ENCODE peak calls at places on chromosome 1, in six cellular contexts. D is IMR-90, U is H9, K is neuronal stem cell, Y is H1, H is mesenchymal stem cell. P is an unnamed sample.

GRCh38 chr1:27521336-27522147 is 31.6 kb upstream of the WASF2 start:
- DNase-seq in K (no peak), D (no peak), H (no peak), Y (no peak), U (no peak), P (no peak)

GRCh38 chr1:202010042-202011015 is at the start of gene ELF3:
- DNase-seq in K (peak; percentile 85), U (peak; percentile 98), Y (peak; percentile 90), D (no peak), H (no peak), P (peak; percentile 99)

GRCh38 chr1:2208309-2209239 is 14.0 kb upstream of the FAAP20 start:
- DNase-seq in D (peak; percentile 88), Y (no peak), K (no peak), H (peak; percentile 48), U (no peak), P (no peak)

GRCh38 chr1:64572222-64572900 is 102.4 kb downstream of the CACHD1 start:
- DNase-seq in K (no peak), H (no peak), D (no peak), U (peak; percentile 56), Y (no peak), P (no peak)

GRCh38 chr1:78329475-78329874 is 161.3 kb upstream of the PTGFR start:
- DNase-seq in D (no peak), K (no peak), Y (no peak), U (no peak), H (no peak), P (peak; percentile 13)

GRCh38 chr1:99645699-99646531 is at the start of gene PALMD:
- DNase-seq in U (peak; percentile 32), K (no peak), H (peak; percentile 56), Y (no peak), D (peak; percentile 15), P (peak; percentile 39)

GRCh38 chr1:208254862-208255261 is 10.7 kb upstream of the PLXNA2 start:
- DNase-seq in K (no peak), Y (no peak), U (no peak), D (peak; percentile 52), H (peak; percentile 45), P (no peak)

GRCh38 chr1:42420911-42421585 is 34.8 kb downstream of the ZMYND12 start:
- DNase-seq in U (no peak), D (peak; percentile 79), Y (no peak), H (peak; percentile 29), K (no peak), P (no peak)

DNA sequence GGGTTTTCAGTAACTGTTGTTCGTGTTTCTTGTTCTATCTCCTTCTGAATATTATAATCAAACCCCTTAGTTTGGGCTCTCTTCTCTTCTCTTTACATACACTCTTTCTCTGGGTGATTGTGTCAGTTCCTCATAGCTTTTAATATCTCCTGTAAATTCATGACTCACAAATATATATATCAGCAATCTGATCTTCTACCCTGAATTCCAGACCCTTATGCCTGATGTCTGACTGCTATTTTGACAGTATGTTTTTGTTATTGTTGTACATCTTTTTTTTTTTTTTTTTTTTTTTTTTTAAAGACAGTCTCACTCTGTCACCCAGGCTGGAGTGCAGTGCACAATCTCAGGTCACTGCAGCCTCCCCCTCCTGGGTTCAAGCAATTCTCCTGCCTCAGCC is 70.8 kb upstream of the MPC2 start:
- DNase-seq in D (no peak), Y (no peak), U (no peak), H (no peak), K (no peak), P (no peak)
- H2BK15ac ChIP-seq in D (no peak overlapping the region), Y (no peak overlapping the region), U (no peak overlapping the region), H (no peak overlapping the region), K (no peak overlapping the region), P (no peak overlapping the region)

GRCh38 chr1:196357913-196358312 is 250.3 kb downstream of the KCNT2 start:
- DNase-seq in K (no peak), Y (no peak), H (no peak), U (no peak), D (no peak), P (no peak)

GRCh38 chr1:196366817-196367495 is 241.3 kb downstream of the KCNT2 start:
- DNase-seq in D (no peak), Y (no peak), K (no peak), U (no peak), H (no peak), P (no peak)

GRCh38 chr1:196355206-196355786 is 252.9 kb downstream of the KCNT2 start:
- DNase-seq in D (peak; percentile 25), Y (no peak), H (peak; percentile 47), K (no peak), U (no peak), P (peak; percentile 11)

GRCh38 chr1:196361112-196361714 is 247.0 kb downstream of the KCNT2 start:
- DNase-seq in K (no peak), Y (no peak), D (peak; percentile 18), U (no peak), H (no peak), P (no peak)
- H2BK15ac ChIP-seq in K (no peak overlapping the region), Y (no peak overlapping the region), D (no peak overlapping the region), U (no peak overlapping the region), H (no peak overlapping the region), P (no peak overlapping the region)

DNA sequence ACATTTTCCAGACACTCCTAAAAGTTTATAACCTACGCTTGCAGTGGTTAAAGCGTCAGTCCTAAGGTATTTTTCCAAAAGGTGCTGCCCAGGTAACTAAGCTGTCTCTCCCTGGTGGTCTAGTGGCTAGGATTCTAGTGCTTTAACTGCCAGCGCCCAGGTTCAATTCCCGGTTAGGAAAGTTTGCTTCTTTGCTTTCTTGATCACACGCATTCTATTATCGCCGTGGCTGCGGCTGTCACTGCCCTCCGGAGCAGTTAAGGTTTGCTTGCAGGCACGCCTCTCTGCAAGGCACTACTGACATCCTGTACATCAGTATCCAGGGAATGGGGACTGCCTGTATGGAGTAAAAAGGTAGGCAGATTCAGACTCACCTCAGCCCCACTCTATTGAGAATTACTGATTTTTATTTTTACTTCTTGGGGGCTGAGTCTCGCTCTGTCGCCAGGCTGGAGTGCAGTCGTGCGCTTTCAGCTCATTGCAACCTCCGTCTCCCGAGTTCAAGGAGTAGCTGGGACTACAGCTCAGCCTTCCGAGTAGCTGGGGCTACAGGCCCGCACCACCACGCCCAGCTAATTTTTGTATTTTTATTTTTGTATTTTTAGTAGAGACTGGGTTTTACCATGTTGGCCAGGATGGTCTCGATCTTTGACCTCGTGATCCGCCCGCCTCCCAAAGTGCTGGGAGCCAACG is 53.2 kb upstream of the CFAP126 start:
- DNase-seq in K (no peak), D (peak; percentile 3), H (peak; percentile 27), Y (peak; percentile 54), U (peak; percentile 74), P (peak; percentile 87)
- H2BK15ac ChIP-seq in K (no peak overlapping the region), D (no peak overlapping the region), H (no peak overlapping the region), Y (no peak overlapping the region), U (no peak overlapping the region), P (no peak overlapping the region)

GRCh38 chr1:112461200-112461871 is 47.4 kb upstream of the WNT2B start:
- DNase-seq in K (no peak), D (no peak), H (no peak), Y (no peak), U (no peak), P (peak; percentile 42)
- H2BK15ac ChIP-seq in K (no peak overlapping the region), D (peak overlapping the region; percentile 8), H (no peak overlapping the region), Y (no peak overlapping the region), U (no peak overlapping the region), P (no peak overlapping the region)

GRCh38 chr1:247096958-247097357 is 7.2 kb downstream of the ZNF669 start:
- DNase-seq in D (no peak), U (no peak), K (no peak), H (no peak), Y (no peak), P (no peak)
- H2BK15ac ChIP-seq in D (no peak overlapping the region), U (no peak overlapping the region), K (no peak overlapping the region), H (no peak overlapping the region), Y (no peak overlapping the region), P (no peak overlapping the region)